ENCODE peak calls at places on chromosomes 5 and 9, in ten cellular contexts. R is fibroblast of pulmonary artery, L is IMR-90, C is MM.1S, S is spleen, W is body of pancreas, B is PC-3, G is Peyer's patch, Q is colonic mucosa, T is H1. H is an unnamed sample.
A peak's percentile ranks its signal among the peaks of the same experiment; 100 is the strongest.

GRCh38 chr5:178324481-178325310 is 92.1 kb upstream of the PHYKPL start:
- DNase-seq in L (no peak), W (no peak), Q (no peak), T (peak; percentile 45), S (peak; percentile 81), G (peak; percentile 39), C (no peak), B (no peak), R (no peak), H (no peak)

GRCh38 chr5:112143684-112144083 is 275.4 kb downstream of the EPB41L4A start:
- DNase-seq in G (no peak), L (no peak), Q (no peak), R (no peak), W (no peak), B (no peak), T (no peak), S (no peak), C (no peak), H (no peak)

GRCh38 chr5:76294573-76294972 is 108.5 kb upstream of the IQGAP2 start:
- DNase-seq in S (no peak), L (no peak), T (no peak), G (no peak), R (no peak), Q (no peak), W (peak; percentile 25), C (no peak), B (no peak), H (no peak)

GRCh38 chr5:134550271-134551214 is 25.1 kb downstream of the JADE2 start:
- DNase-seq in Q (no peak), B (no peak), L (peak; percentile 59), R (no peak), G (peak; percentile 75), S (no peak), T (no peak), W (no peak), C (no peak), H (no peak)

GRCh38 chr5:150598821-150599273 is 41.6 kb upstream of the SYNPO start:
- DNase-seq in L (no peak), C (no peak), Q (no peak), B (no peak), R (no peak), W (no peak), S (peak; percentile 79), T (no peak), G (no peak), H (no peak)

GRCh38 chr9:32672478-32672877 is 37.0 kb upstream of the TAF1L start:
- DNase-seq in B (peak; percentile 90), G (no peak), R (peak; percentile 66), C (no peak), Q (no peak), T (no peak), W (no peak), S (no peak), L (peak; percentile 79), H (no peak)

GRCh38 chr5:83488821-83489220 is 17.3 kb downstream of the VCAN start:
- DNase-seq in Q (no peak), B (peak; percentile 13), T (no peak), R (no peak), G (no peak), S (no peak), L (peak; percentile 87), C (no peak), W (no peak), H (no peak)

GRCh38 chr5:10233505-10233904 is 16.2 kb downstream of the ATPSCKMT start:
- DNase-seq in T (no peak), Q (no peak), L (peak; percentile 97), G (no peak), R (peak; percentile 80), B (peak; percentile 95), W (peak; percentile 27), C (no peak), S (no peak), H (no peak)

GRCh38 chr5:1564182-1564748 is 40.5 kb upstream of the LPCAT1 start:
- DNase-seq in Q (no peak), S (no peak), T (no peak), L (peak; percentile 30), G (no peak), C (no peak), W (peak; percentile 70), B (peak; percentile 85), R (peak; percentile 51), H (no peak)

GRCh38 chr9:37026936-37027581 is 7.0 kb downstream of the PAX5 start:
- DNase-seq in T (peak; percentile 65), R (no peak), W (no peak), C (no peak), Q (no peak), L (no peak), G (peak; percentile 44), S (peak; percentile 86), B (no peak), H (no peak)

GRCh38 chr5:169181785-169182184 is 119.2 kb downstream of the SLIT3 start:
- DNase-seq in T (no peak), R (no peak), G (no peak), W (no peak), L (no peak), C (no peak), S (no peak), Q (no peak), B (peak; percentile 38), H (no peak)

GRCh38 chr5:40204157-40204556 is 475.6 kb upstream of the PTGER4 start:
- DNase-seq in Q (no peak), G (no peak), T (no peak), B (no peak), W (no peak), C (no peak), L (no peak), S (no peak), R (no peak), H (no peak)

GRCh38 chr5:111493031-111493430 is 19.3 kb downstream of the STARD4 start:
- DNase-seq in R (no peak), W (no peak), B (no peak), C (no peak), Q (no peak), S (no peak), T (no peak), G (no peak), L (no peak), H (no peak)

GRCh38 chr9:133478851-133479711 is at the start of gene SLC2A6:
- DNase-seq in G (peak; percentile 95), C (peak; percentile 81), B (peak; percentile 75), R (peak; percentile 76), S (peak; percentile 98), Q (peak; percentile 84), L (peak; percentile 63), W (peak; percentile 87), T (peak; percentile 94), H (peak; percentile 78)

GRCh38 chr9:127562841-127563523 is 49.1 kb upstream of the STXBP1 start:
- DNase-seq in W (no peak), T (no peak), Q (no peak), S (no peak), C (no peak), L (peak; percentile 87), G (no peak), B (peak; percentile 83), R (peak; percentile 76), H (no peak)

GRCh38 chr9:122978586-122978985 is 37.8 kb downstream of the RABGAP1 start:
- DNase-seq in S (no peak), C (no peak), R (no peak), T (no peak), Q (no peak), B (peak; percentile 4), L (peak; percentile 2), G (no peak), W (no peak), H (no peak)

GRCh38 chr9:20528253-20528652 is 94.0 kb downstream of the MLLT3 start:
- DNase-seq in Q (no peak), T (no peak), R (no peak), L (no peak), C (no peak), W (no peak), S (no peak), B (no peak), G (no peak), H (no peak)

DNA sequence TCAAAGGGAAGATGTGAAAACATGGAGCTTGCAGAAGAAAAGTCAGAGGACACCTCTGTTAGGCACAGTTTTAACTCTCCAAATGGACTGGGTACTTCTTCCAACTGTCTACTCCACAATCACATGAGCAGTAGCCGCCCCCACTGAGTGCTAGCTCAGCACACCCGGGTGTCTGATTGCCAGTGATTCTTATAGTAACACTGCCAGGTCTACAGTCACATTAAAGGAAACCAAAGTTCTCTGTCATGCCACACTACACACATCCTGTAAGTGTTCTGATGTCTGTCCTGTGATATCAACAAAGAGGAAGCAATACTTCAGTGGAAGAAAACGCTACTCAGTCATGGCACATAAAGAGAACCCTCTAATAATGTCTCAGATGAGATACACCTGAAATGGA is at the start of gene HAVCR2:
- DNase-seq in B (no peak), L (no peak), W (peak; percentile 70), G (peak; percentile 75), C (peak; percentile 64), T (no peak), S (peak; percentile 86), Q (peak; percentile 36), R (no peak), H (peak; percentile 12)
- H3K4me3 ChIP-seq in B (no peak within 1 kb of the TSS), L (no peak within 1 kb of the TSS), W (no peak within 1 kb of the TSS), G (peak within 1 kb of the TSS; percentile 5), C (peak within 1 kb of the TSS; percentile 24), T (no peak within 1 kb of the TSS), S (peak within 1 kb of the TSS; percentile 67), Q (peak within 1 kb of the TSS; percentile 2), R (no peak within 1 kb of the TSS), H (peak within 1 kb of the TSS; percentile 18)

DNA sequence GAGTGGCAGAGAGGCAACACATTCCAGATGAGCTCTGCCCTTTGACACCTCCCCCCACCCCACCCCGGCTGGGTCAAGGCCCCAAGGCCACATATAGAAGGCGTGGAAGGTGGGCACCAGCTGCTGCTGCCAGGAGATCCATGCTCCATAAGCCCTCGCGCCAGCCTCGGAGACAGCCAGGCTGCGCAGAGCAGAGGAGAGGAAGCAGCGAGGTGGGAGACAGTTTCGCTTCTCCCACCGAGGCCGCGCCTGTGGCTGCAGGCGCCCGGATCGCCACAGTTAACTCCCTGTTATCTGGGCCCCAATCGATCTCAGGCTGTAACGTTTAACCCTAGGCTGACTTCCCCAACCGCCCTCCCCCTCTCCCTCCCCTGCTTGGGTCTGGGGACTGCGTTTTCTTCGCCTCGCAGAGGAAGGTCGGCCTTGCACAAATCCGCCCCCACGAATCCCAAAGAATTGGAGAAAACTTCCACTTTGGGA is 1.2 kb upstream of the CXXC5 start:
- DNase-seq in Q (no peak), G (no peak), B (no peak), T (no peak), L (no peak), R (no peak), S (peak; percentile 84), W (peak; percentile 44), C (no peak), H (no peak)
- H3K4me3 ChIP-seq in Q (no peak overlapping the region), G (peak overlapping the region; percentile 95), B (no peak overlapping the region), T (peak overlapping the region; percentile 91), L (no peak overlapping the region), R (no peak overlapping the region), S (peak overlapping the region; percentile 92), W (no peak overlapping the region), C (no peak overlapping the region), H (no peak overlapping the region)

GRCh38 chr5:93603711-93604118 is 20.7 kb downstream of the NR2F1 start:
- DNase-seq in L (no peak), C (no peak), G (no peak), W (no peak), Q (no peak), S (no peak), R (no peak), B (no peak), T (peak; percentile 64), H (no peak)
- H3K4me3 ChIP-seq in L (peak overlapping the region; percentile 42), C (no peak overlapping the region), G (no peak overlapping the region), W (no peak overlapping the region), Q (no peak overlapping the region), S (peak overlapping the region; percentile 25), R (peak overlapping the region; percentile 13), B (no peak overlapping the region), T (no peak overlapping the region), H (no peak overlapping the region)

GRCh38 chr9:23537192-23538059 is 288.6 kb downstream of the ELAVL2 start:
- DNase-seq in C (no peak), T (peak; percentile 56), W (no peak), G (no peak), S (no peak), R (no peak), Q (no peak), L (no peak), B (no peak), H (no peak)
- H3K4me3 ChIP-seq in C (no peak overlapping the region), T (peak overlapping the region; percentile 32), W (no peak overlapping the region), G (no peak overlapping the region), S (peak overlapping the region; percentile 28), R (no peak overlapping the region), Q (no peak overlapping the region), L (no peak overlapping the region), B (no peak overlapping the region), H (no peak overlapping the region)

H was measured in effector memory CD4-positive, alpha-beta T cell.